ENCODE peak calls at places on chromosome 16, in eight cellular contexts. X is uterus; B is body of pancreas; T is heart right ventricle; E is CD8-positive, alpha-beta T cell; C is tibial artery; V is stomach; Z is left ventricle myocardium inferior. L is an unnamed sample.

GRCh38 chr16:11273721-11274324 is 394 bp upstream of the PRM3 start:
- DNase-seq in X (no peak), B (no peak), T (no peak), E (no peak), C (no peak), V (no peak), Z (no peak), L (no peak)

GRCh38 chr16:89071686-89072182 is 21.9 kb upstream of the ACSF3 start:
- DNase-seq in X (no peak), B (no peak), T (no peak), E (no peak), C (no peak), V (no peak), Z (no peak), L (no peak)

GRCh38 chr16:4511441-4512082 is 27.0 kb downstream of the CDIP1 start:
- DNase-seq in X (no peak), B (peak; percentile 81), T (peak; percentile 54), E (no peak), C (no peak), V (peak; percentile 73), Z (peak; percentile 65), L (peak; percentile 74)

GRCh38 chr16:80968386-80969113 is 38.1 kb downstream of the CMC2 start:
- DNase-seq in X (no peak), B (no peak), T (no peak), E (no peak), C (no peak), V (no peak), Z (no peak), L (no peak)

GRCh38 chr16:682493-683395 is 1.4 kb downstream of the JMJD8 start:
- DNase-seq in X (no peak), B (no peak), T (no peak), E (no peak), C (no peak), V (no peak), Z (no peak), L (no peak)

GRCh38 chr16:80852261-80852872 is 48.0 kb upstream of the CDYL2 start:
- DNase-seq in X (no peak), B (no peak), T (no peak), E (no peak), C (no peak), V (no peak), Z (no peak), L (no peak)

GRCh38 chr16:86509759-86510464 is 415 bp upstream of the FOXF1 start:
- DNase-seq in X (peak; percentile 54), B (peak; percentile 39), T (peak; percentile 36), E (no peak), C (no peak), V (peak; percentile 46), Z (peak; percentile 37), L (no peak)

GRCh38 chr16:49094471-49094870 is 187.2 kb downstream of the CBLN1 start:
- DNase-seq in X (no peak), B (no peak), T (no peak), E (no peak), C (no peak), V (no peak), Z (no peak), L (no peak)

GRCh38 chr16:35195173-35195863 is 1735.9 kb downstream of the TP53TG3F start:
- DNase-seq in X (no peak), B (no peak), T (no peak), E (no peak), C (no peak), V (no peak), Z (no peak), L (no peak)

GRCh38 chr16:68444058-68444657 is 4.2 kb downstream of the SMPD3 start:
- DNase-seq in X (no peak), B (peak; percentile 37), T (peak; percentile 36), E (no peak), C (no peak), V (peak; percentile 52), Z (no peak), L (peak; percentile 45)

GRCh38 chr16:4795181-4795827 is at the start of gene SMIM22:
- DNase-seq in X (no peak), B (peak; percentile 87), T (no peak), E (no peak), C (no peak), V (peak; percentile 90), Z (no peak), L (no peak)

GRCh38 chr16:74309789-74310781 is 13.5 kb downstream of the PSMD7 start:
- DNase-seq in X (no peak), B (peak; percentile 27), T (no peak), E (no peak), C (no peak), V (no peak), Z (no peak), L (peak; percentile 49)

GRCh38 chr16:4746991-4747574 is 12.7 kb downstream of the DNAAF8 start:
- DNase-seq in X (peak; percentile 56), B (no peak), T (no peak), E (no peak), C (no peak), V (no peak), Z (no peak), L (no peak)

GRCh38 chr16:89020068-89020924 is 43.3 kb upstream of the CBFA2T3 start:
- DNase-seq in X (no peak), B (no peak), T (no peak), E (no peak), C (no peak), V (no peak), Z (peak; percentile 12), L (no peak)

GRCh38 chr16:19330801-19331484 is 45.4 kb downstream of the CLEC19A start:
- DNase-seq in X (no peak), B (peak; percentile 15), T (no peak), E (no peak), C (no peak), V (peak; percentile 78), Z (no peak), L (peak; percentile 89)

GRCh38 chr16:67883872-67884261 is 818 bp upstream of the NRN1L start:
- DNase-seq in X (peak; percentile 48), B (peak; percentile 68), T (peak; percentile 36), E (peak; percentile 76), C (peak; percentile 47), V (peak; percentile 76), Z (peak; percentile 54), L (peak; percentile 61)

GRCh38 chr16:58499615-58500328 is at the start of gene NDRG4:
- DNase-seq in X (no peak), B (peak; percentile 58), T (peak; percentile 58), E (peak; percentile 23), C (no peak), V (peak; percentile 49), Z (no peak), L (peak; percentile 86)

GRCh38 chr16:14369734-14370598 is 260.1 kb downstream of the PARN start:
- DNase-seq in X (peak; percentile 54), B (no peak), T (peak; percentile 13), E (no peak), C (peak; percentile 60), V (no peak), Z (peak; percentile 57), L (no peak)

GRCh38 chr16:82605863-82606620 is 20.7 kb upstream of the CDH13 start:
- DNase-seq in X (no peak), B (no peak), T (no peak), E (no peak), C (no peak), V (no peak), Z (no peak), L (no peak)

GRCh38 chr16:2511128-2511785 is 2.5 kb upstream of the ATP6V0C start:
- DNase-seq in X (peak; percentile 87), B (peak; percentile 51), T (peak; percentile 67), E (no peak), C (peak; percentile 80), V (peak; percentile 58), Z (peak; percentile 68), L (peak; percentile 38)

GRCh38 chr16:55976815-55977214 is 101.6 kb upstream of the CES5A start:
- DNase-seq in X (no peak), B (no peak), T (no peak), E (no peak), C (no peak), V (no peak), Z (no peak), L (no peak)

GRCh38 chr16:50303041-50303604 is 36.8 kb downstream of the ADCY7 start:
- DNase-seq in X (peak; percentile 2), B (no peak), T (no peak), E (no peak), C (peak; percentile 15), V (no peak), Z (no peak), L (no peak)

DNA sequence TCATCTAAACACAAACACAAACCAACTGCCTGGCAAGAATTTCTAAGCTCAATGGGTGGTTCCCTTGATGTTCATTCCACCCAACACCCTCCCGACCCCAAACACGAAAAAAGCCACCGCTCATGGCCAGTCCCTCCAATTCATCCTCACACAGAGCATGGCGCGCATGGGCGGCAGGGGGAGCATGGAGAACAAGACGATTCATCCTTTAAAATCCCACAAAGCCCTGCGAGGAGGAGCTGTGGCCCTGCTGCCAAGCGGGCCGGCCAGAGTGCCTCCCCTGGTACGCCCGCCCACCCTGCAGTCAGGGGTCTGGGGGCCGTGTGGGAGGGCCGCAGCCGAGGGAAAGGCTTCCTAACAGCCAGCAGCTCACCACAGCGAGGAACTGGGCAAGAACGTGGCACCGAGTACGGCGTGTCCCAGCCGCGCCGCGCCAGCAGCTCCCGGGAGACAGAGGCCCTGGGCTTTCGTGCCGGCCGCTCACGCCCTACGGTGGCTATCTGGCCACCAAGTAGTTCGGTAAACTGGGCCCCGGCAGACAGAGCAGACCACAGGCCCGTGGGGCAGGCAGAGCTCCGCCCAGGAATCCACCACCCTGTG is 60.9 kb downstream of the KLHDC4 start:
- DNase-seq in X (no peak), B (no peak), T (no peak), E (no peak), C (no peak), V (no peak), Z (no peak), L (no peak)
- TF ChIP-seq CTCF in X (no peak), B (no peak), T (no peak), E (no peak), C (no peak), V (no peak), Z (no peak), L (no peak)

GRCh38 chr16:15952265-15952711 is 2.9 kb downstream of the ABCC1 start:
- DNase-seq in X (no peak), B (no peak), T (peak; percentile 52), E (no peak), C (peak; percentile 38), V (no peak), Z (no peak), L (peak; percentile 35)
- H3K4me1 ChIP-seq in X (no peaks in the 10 kb centered on the region), B (peaks cover 26% of the 10 kb centered on the region), T (peaks cover 22% of the 10 kb centered on the region), E (peaks cover 42% of the 10 kb centered on the region), C (no peaks in the 10 kb centered on the region), V (peaks cover 36% of the 10 kb centered on the region), Z (peaks cover 49% of the 10 kb centered on the region), L (peaks cover 38% of the 10 kb centered on the region)

DNA sequence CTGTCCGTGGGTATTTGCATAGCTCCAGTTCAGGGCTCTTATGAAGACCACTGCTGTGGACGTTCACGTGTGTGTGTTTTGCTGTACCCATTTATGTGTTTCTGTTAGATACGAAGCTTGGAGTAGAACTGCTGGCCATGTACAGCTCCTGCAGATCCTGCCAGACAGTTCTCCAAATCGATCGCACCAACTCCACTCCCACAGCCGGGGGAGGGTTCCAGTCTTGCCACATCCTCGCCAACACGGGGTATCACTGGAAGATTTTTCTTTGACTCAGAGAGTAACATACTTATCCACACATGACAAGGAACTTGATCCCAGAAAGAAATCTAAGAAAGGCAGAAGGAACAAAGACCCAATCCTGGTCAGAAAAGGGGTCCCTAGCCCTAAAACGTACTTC is 37.4 kb downstream of the TMEM186 start:
- DNase-seq in X (no peak), B (no peak), T (no peak), E (no peak), C (no peak), V (no peak), Z (no peak), L (no peak)
- H3K4me3 ChIP-seq in X (no peak overlapping the region), B (no peak overlapping the region), T (no peak overlapping the region), E (no peak overlapping the region), C (no peak overlapping the region), V (no peak overlapping the region), Z (no peak overlapping the region), L (no peak overlapping the region)

GRCh38 chr16:62205459-62205858 is 169.2 kb upstream of the CDH8 start:
- DNase-seq in X (no peak), B (no peak), T (no peak), E (no peak), C (no peak), V (no peak), Z (no peak), L (no peak)
- TF ChIP-seq CTCF in X (no peak), B (no peak), T (no peak), E (no peak), C (no peak), V (no peak), Z (no peak), L (no peak)

L was measured in adrenal gland.